ENCODE peak calls at places on chromosome 17, in seven cellular contexts. Y, V, S, I, R, L and B are unnamed samples.

GRCh38 chr17:50844117-50844700 is 8.8 kb downstream of the WFIKKN2 start:
- DNase-seq in V (no peak), Y (no peak), R (no peak), S (no peak), I (no peak), L (no peak), B (no peak)

GRCh38 chr17:39653662-39654331 is 11.4 kb upstream of the TCAP start:
- DNase-seq in S (peak; percentile 52), I (peak; percentile 19), R (peak; percentile 48), Y (peak; percentile 67), L (no peak), V (peak; percentile 87), B (peak; percentile 54)

GRCh38 chr17:17121162-17121561 is 78.9 kb downstream of the MPRIP start:
- DNase-seq in V (no peak), Y (no peak), I (no peak), R (no peak), S (no peak), L (no peak), B (no peak)

GRCh38 chr17:51154176-51154575 is 817 bp downstream of the NME1 start:
- DNase-seq in R (no peak), S (peak; percentile 14), Y (no peak), I (no peak), L (no peak), V (no peak), B (no peak)

GRCh38 chr17:16945513-16946201 is 26.3 kb downstream of the TNFRSF13B start:
- DNase-seq in V (no peak), Y (no peak), L (no peak), S (no peak), I (no peak), R (no peak), B (peak; percentile 12)

GRCh38 chr17:33082529-33083148 is 91.0 kb downstream of the SPACA3 start:
- DNase-seq in R (no peak), V (no peak), I (no peak), L (no peak), Y (no peak), S (no peak), B (no peak)

GRCh38 chr17:38959508-38959907 is 7.7 kb downstream of the FBXO47 start:
- DNase-seq in R (no peak), Y (no peak), I (no peak), V (no peak), S (no peak), L (no peak), B (no peak)

GRCh38 chr17:12665263-12666210 is at the start of gene MYOCD:
- DNase-seq in R (no peak), Y (no peak), I (peak; percentile 3), V (peak; percentile 70), L (peak; percentile 20), S (no peak), B (peak; percentile 14)

GRCh38 chr17:16873654-16874035 is 98.3 kb downstream of the TNFRSF13B start:
- DNase-seq in V (no peak), Y (no peak), L (no peak), S (no peak), R (no peak), I (no peak), B (no peak)

GRCh38 chr17:78351449-78352006 is 8.3 kb downstream of the SOCS3 start:
- DNase-seq in S (no peak), L (no peak), V (peak; percentile 35), Y (no peak), R (no peak), I (peak; percentile 85), B (peak; percentile 69)

GRCh38 chr17:81365601-81366585 is 29.4 kb upstream of the BAHCC1 start:
- DNase-seq in Y (no peak), I (no peak), R (peak; percentile 97), V (no peak), L (no peak), S (no peak), B (peak; percentile 93)

GRCh38 chr17:65131244-65131643 is 5.9 kb upstream of the RGS9 start:
- DNase-seq in I (no peak), L (no peak), S (no peak), V (no peak), Y (no peak), R (no peak), B (no peak)

GRCh38 chr17:6435968-6436367 is 1.0 kb upstream of the AIPL1 start:
- DNase-seq in Y (peak; percentile 41), V (peak; percentile 83), S (peak; percentile 54), L (peak; percentile 39), I (peak; percentile 51), R (peak; percentile 73), B (peak; percentile 56)

GRCh38 chr17:44775136-44775837 is 16.5 kb downstream of the ADAM11 start:
- DNase-seq in L (peak; percentile 90), I (peak; percentile 97), S (peak; percentile 99), R (peak; percentile 100), V (peak; percentile 98), Y (peak; percentile 98), B (peak; percentile 97)

GRCh38 chr17:41382396-41382795 is 290 bp upstream of the KRT34 start:
- DNase-seq in I (peak; percentile 80), V (no peak), S (no peak), Y (no peak), L (no peak), R (no peak), B (no peak)

GRCh38 chr17:70447588-70447987 is 278.3 kb downstream of the KCNJ2 start:
- DNase-seq in S (no peak), R (peak; percentile 82), L (no peak), Y (no peak), I (no peak), V (no peak), B (no peak)

GRCh38 chr17:76337413-76337777 is 16.3 kb downstream of the PRPSAP1 start:
- DNase-seq in S (no peak), V (no peak), L (no peak), R (no peak), I (no peak), Y (no peak), B (no peak)

GRCh38 chr17:71251936-71252335 is 868.9 kb upstream of the SOX9 start:
- DNase-seq in Y (no peak), S (no peak), V (no peak), R (no peak), L (no peak), I (peak; percentile 4), B (no peak)

GRCh38 chr17:29584452-29585079 is 4.9 kb downstream of the GIT1 start:
- DNase-seq in V (no peak), R (no peak), L (no peak), S (no peak), I (no peak), Y (no peak), B (no peak)

DNA sequence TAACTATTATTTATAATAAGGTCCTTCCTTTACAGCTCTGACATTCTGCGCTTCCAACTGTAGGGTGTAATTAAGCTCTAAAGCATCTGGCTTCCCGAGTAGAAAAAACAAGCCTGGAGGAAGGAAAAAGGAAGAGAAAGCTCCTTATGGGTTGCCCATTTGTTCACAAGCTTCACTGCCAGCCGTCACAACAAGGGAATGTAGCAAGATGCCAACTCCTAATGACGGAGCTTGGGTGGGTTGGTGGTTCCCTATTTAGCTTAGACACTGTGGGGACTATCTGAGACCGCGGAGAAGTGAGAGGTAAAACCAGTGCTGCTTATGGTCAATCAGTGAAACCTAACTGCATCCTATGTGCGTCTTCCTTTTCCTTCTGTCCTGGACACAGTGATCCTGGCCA is 7.3 kb upstream of the RPRML start:
- DNase-seq in S (no peak), V (no peak), R (no peak), Y (no peak), I (no peak), L (no peak), B (no peak)
- TF ChIP-seq CTCF in S (no peak), V (no peak), R (no peak), Y (no peak), I (no peak), L (no peak), B (no peak)

DNA sequence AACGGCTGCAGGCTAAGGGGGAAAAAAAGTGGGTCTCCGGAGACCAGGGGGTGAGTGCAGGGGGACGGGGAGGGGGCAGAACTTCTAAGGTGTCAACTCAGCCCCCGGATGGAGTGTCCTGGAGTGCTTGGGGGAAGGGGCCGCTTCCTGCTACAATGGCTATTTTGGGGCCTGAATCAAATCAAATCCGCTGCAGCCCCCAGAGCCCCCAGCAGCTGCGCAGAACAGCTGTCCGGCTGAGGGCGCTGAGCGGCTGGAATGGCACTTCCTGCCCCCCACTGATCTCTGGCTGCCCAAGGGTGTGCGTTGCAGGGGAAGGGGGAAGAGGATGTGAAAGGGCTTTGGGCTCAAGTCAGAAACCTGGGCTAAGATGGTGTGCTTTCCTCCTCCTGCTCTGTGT is 24.2 kb upstream of the PHB1 start:
- DNase-seq in Y (no peak), R (no peak), L (no peak), S (no peak), I (no peak), V (no peak), B (no peak)
- TF ChIP-seq CTCF in Y (no peak), R (no peak), L (no peak), S (no peak), I (no peak), V (no peak), B (no peak)

GRCh38 chr17:1180434-1180742 is 607 bp upstream of the ABR start:
- DNase-seq in I (no peak), R (no peak), V (no peak), L (no peak), S (no peak), Y (no peak), B (no peak)
- TF ChIP-seq CTCF in I (no peak), R (no peak), V (no peak), L (no peak), S (no peak), Y (no peak), B (no peak)

GRCh38 chr17:11142231-11142630 is 98.8 kb upstream of the SHISA6 start:
- DNase-seq in R (no peak), I (no peak), V (no peak), L (no peak), Y (no peak), S (no peak), B (no peak)

GRCh38 chr17:11140501-11140900 is 100.5 kb upstream of the SHISA6 start:
- DNase-seq in V (no peak), R (no peak), Y (no peak), S (no peak), L (no peak), I (no peak), B (no peak)

GRCh38 chr17:11140028-11140427 is 101.0 kb upstream of the SHISA6 start:
- DNase-seq in L (no peak), Y (no peak), V (no peak), S (no peak), R (no peak), I (no peak), B (no peak)

DNA sequence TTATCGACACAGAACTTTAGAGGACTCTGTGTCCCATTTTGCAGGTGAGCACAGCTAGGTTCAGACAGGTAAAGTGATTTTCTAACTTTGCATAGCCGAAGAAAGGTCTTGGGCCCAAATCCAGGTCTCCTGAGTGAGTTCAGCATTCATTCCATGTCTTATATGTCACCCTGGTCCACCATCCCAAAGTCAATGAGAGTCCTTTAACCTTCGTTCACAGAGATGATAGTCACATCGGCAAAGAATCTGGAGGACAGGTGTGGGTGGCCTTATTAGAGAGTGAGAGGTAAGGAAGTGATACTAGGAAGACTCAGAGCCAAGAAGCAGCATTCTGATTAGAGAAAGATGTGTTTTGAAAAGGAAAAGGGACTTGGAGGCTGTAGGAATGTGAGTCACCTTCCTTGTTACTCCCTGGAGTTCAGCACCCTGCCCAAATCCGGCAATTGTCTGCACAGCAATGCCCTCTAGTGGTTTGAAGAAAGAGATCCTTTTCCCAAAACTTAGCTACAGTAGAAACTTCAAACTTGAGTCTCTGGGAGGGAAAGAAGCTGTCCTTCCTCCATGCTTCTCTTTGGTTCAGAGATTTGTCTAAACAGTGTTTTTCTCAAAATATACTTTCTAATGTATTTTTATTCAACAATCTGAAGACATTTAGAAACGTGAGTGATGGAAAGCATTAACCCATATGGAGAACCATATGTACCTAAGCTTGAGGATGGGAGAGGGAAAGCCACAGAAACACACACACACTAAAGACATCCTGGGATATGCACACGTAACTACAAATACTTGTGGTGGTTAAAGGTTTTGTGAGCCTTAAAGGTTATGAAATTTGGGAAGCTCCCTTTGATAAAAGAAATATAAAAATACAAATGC is 96.4 kb upstream of the SHISA6 start:
- DNase-seq in V (peak; percentile 26), Y (no peak), L (no peak), R (peak; percentile 57), I (peak; percentile 35), S (peak; percentile 35), B (peak; percentile 56)
- TF ChIP-seq CTCF in V (peak; percentile 76), Y (no peak), L (no peak), R (peak; percentile 67), I (peak; percentile 72), S (peak; percentile 46), B (no peak)